ENCODE peak calls at places on chromosomes 2 and 18, in six cellular contexts. Q is neural progenitor cell; E is activated CD8-positive, alpha-beta memory T cell treated with anti-CD3 and anti-CD28 coated beads for 1 hour; B is T-helper 2 cell; D is CD14-positive monocyte; P is AG20443. H is an unnamed sample.
A peak's percentile ranks its signal among the peaks of the same experiment; 100 is the strongest.

GRCh38 chr18:11955299-11956029 is 25.8 kb upstream of the IMPA2 start:
- DNase-seq in Q (no peak), E (no peak), B (no peak), D (no peak), P (peak; percentile 63), H (no peak)

GRCh38 chr18:27713037-27713726 is 463.7 kb downstream of the CDH2 start:
- DNase-seq in Q (peak; percentile 65), E (no peak), B (no peak), D (no peak), P (no peak), H (no peak)

GRCh38 chr2:142037051-142037450 is 93.8 kb downstream of the LRP1B start:
- DNase-seq in Q (peak; percentile 29), E (no peak), B (no peak), D (no peak), P (no peak), H (no peak)

GRCh38 chr18:58863539-58864145 is 1.0 kb upstream of the ZNF532 start:
- DNase-seq in Q (peak; percentile 87), E (peak; percentile 12), B (peak; percentile 9), D (no peak), P (peak; percentile 70), H (peak; percentile 23)

GRCh38 chr2:11389551-11390528 is 45.4 kb upstream of the ROCK2 start:
- DNase-seq in Q (no peak), E (no peak), B (no peak), D (no peak), P (no peak), H (no peak)

GRCh38 chr2:47309952-47310800 is 92.8 kb upstream of the MSH2 start:
- DNase-seq in Q (peak; percentile 45), E (no peak), B (no peak), D (peak; percentile 57), P (peak; percentile 38), H (no peak)

GRCh38 chr2:9473985-9474360 is 378 bp upstream of the IAH1 start:
- DNase-seq in Q (peak; percentile 28), E (peak; percentile 47), B (peak; percentile 54), D (peak; percentile 58), P (peak; percentile 55), H (peak; percentile 61)

GRCh38 chr2:100895934-100896685 is 76.2 kb downstream of the NPAS2 start:
- DNase-seq in Q (no peak), E (no peak), B (no peak), D (no peak), P (no peak), H (no peak)

GRCh38 chr2:69798466-69798908 is 31.0 kb upstream of the GMCL1 start:
- DNase-seq in Q (no peak), E (no peak), B (no peak), D (no peak), P (peak; percentile 48), H (no peak)

GRCh38 chr18:59453468-59453961 is 94.5 kb upstream of the LMAN1 start:
- DNase-seq in Q (no peak), E (no peak), B (no peak), D (no peak), P (no peak), H (no peak)

GRCh38 chr2:62038980-62039771 is 133.7 kb downstream of the COMMD1 start:
- DNase-seq in Q (no peak), E (no peak), B (no peak), D (peak; percentile 64), P (peak; percentile 28), H (no peak)

GRCh38 chr2:238255636-238256035 is 15.8 kb upstream of the HES6 start:
- DNase-seq in Q (no peak), E (no peak), B (no peak), D (no peak), P (no peak), H (no peak)

GRCh38 chr2:134252092-134252775 is 1.6 kb upstream of the MGAT5 start:
- DNase-seq in Q (no peak), E (no peak), B (no peak), D (no peak), P (peak; percentile 48), H (peak; percentile 28)

GRCh38 chr18:46619559-46619958 is 37.5 kb downstream of the LOXHD1 start:
- DNase-seq in Q (no peak), E (no peak), B (no peak), D (no peak), P (no peak), H (no peak)

GRCh38 chr2:15751477-15751876 is 159.8 kb downstream of the DDX1 start:
- DNase-seq in Q (no peak), E (no peak), B (no peak), D (no peak), P (no peak), H (no peak)

GRCh38 chr2:20327370-20327769 is 23.3 kb downstream of the PUM2 start:
- DNase-seq in Q (no peak), E (no peak), B (no peak), D (no peak), P (no peak), H (no peak)

GRCh38 chr2:66440692-66441091 is 5.8 kb downstream of the MEIS1 start:
- DNase-seq in Q (peak; percentile 74), E (no peak), B (no peak), D (no peak), P (peak; percentile 42), H (no peak)

GRCh38 chr2:209076151-209076550 is 347.7 kb upstream of the MAP2 start:
- DNase-seq in Q (no peak), E (no peak), B (no peak), D (no peak), P (no peak), H (no peak)

GRCh38 chr18:68796936-68797690 is 767 bp upstream of the CCDC102B start:
- DNase-seq in Q (no peak), E (no peak), B (no peak), D (no peak), P (peak; percentile 11), H (no peak)

GRCh38 chr2:27042159-27042661 is 9.3 kb upstream of the AGBL5 start:
- DNase-seq in Q (no peak), E (no peak), B (no peak), D (no peak), P (no peak), H (no peak)

GRCh38 chr2:217256261-217256660 is 396.4 kb upstream of the TNP1 start:
- DNase-seq in Q (peak; percentile 51), E (no peak), B (no peak), D (no peak), P (peak; percentile 41), H (no peak)

GRCh38 chr2:10614940-10615339 is 74.8 kb downstream of the NOL10 start:
- DNase-seq in Q (no peak), E (no peak), B (no peak), D (no peak), P (no peak), H (no peak)

GRCh38 chr2:240459401-240460242 is 24.2 kb downstream of the GPC1 start:
- DNase-seq in Q (peak; percentile 45), E (no peak), B (no peak), D (peak; percentile 43), P (no peak), H (no peak)

GRCh38 chr2:231397011-231397927 is 1.8 kb downstream of the B3GNT7 start:
- DNase-seq in Q (no peak), E (no peak), B (no peak), D (no peak), P (peak; percentile 7), H (no peak)

GRCh38 chr2:27956895-27957294 is 66.4 kb downstream of the BABAM2 start:
- DNase-seq in Q (no peak), E (no peak), B (no peak), D (no peak), P (peak; percentile 23), H (no peak)

GRCh38 chr2:236988690-236989639 is 96.7 kb upstream of the COPS8 start:
- DNase-seq in Q (peak; percentile 10), E (no peak), B (no peak), D (peak; percentile 71), P (peak; percentile 35), H (no peak)